ENCODE peak calls at places on chromosomes 11 and 22, in eight cellular contexts. One of them, this sample, is unnamed. For H3K4me1 and H3K27me3, the result is how much of the 10 kb centered on the place peaks cover.

GRCh38 chr11:76615950-76616349 is 54.6 kb downstream of the LRRC32 start:
- DNase-seq in effector memory CD4-positive, alpha-beta T cell: no peak
- DNase-seq in PC-3: no peak
- DNase-seq in A673: peak
- DNase-seq in ascending aorta: peak
- DNase-seq in uterus: peak
- DNase-seq in body of pancreas: no peak
- DNase-seq in fibroblast of lung: peak
- DNase-seq in this sample: no peak

GRCh38 chr11:31240340-31240904 is 129.1 kb downstream of the DCDC1 start:
- DNase-seq in effector memory CD4-positive, alpha-beta T cell: no peak
- DNase-seq in PC-3: peak
- DNase-seq in A673: peak
- DNase-seq in ascending aorta: no peak
- DNase-seq in uterus: no peak
- DNase-seq in body of pancreas: peak
- DNase-seq in fibroblast of lung: peak
- DNase-seq in this sample: peak

GRCh38 chr11:11865449-11865848 is 23.7 kb downstream of the USP47 start:
- DNase-seq in effector memory CD4-positive, alpha-beta T cell: no peak
- DNase-seq in PC-3: no peak
- DNase-seq in A673: no peak
- DNase-seq in ascending aorta: no peak
- DNase-seq in uterus: no peak
- DNase-seq in body of pancreas: no peak
- DNase-seq in fibroblast of lung: no peak
- DNase-seq in this sample: no peak

GRCh38 chr11:78310500-78310909 is 107.1 kb downstream of the GAB2 start:
- DNase-seq in effector memory CD4-positive, alpha-beta T cell: no peak
- DNase-seq in PC-3: no peak
- DNase-seq in A673: no peak
- DNase-seq in ascending aorta: peak
- DNase-seq in uterus: peak
- DNase-seq in body of pancreas: peak
- DNase-seq in fibroblast of lung: peak
- DNase-seq in this sample: no peak

GRCh38 chr22:32177221-32177765 is 18.2 kb upstream of the C22orf42 start:
- DNase-seq in effector memory CD4-positive, alpha-beta T cell: no peak
- DNase-seq in PC-3: peak
- DNase-seq in A673: peak
- DNase-seq in ascending aorta: no peak
- DNase-seq in uterus: no peak
- DNase-seq in body of pancreas: no peak
- DNase-seq in fibroblast of lung: no peak
- DNase-seq in this sample: no peak

GRCh38 chr11:81497202-81497804 is 1236.4 kb downstream of the FAM181B start:
- DNase-seq in effector memory CD4-positive, alpha-beta T cell: no peak
- DNase-seq in PC-3: peak
- DNase-seq in A673: peak
- DNase-seq in ascending aorta: no peak
- DNase-seq in uterus: no peak
- DNase-seq in body of pancreas: peak
- DNase-seq in fibroblast of lung: peak
- DNase-seq in this sample: peak

GRCh38 chr22:44576311-44577260 is 78.6 kb upstream of the RTL6 start:
- DNase-seq in effector memory CD4-positive, alpha-beta T cell: no peak
- DNase-seq in PC-3: no peak
- DNase-seq in A673: no peak
- DNase-seq in ascending aorta: peak
- DNase-seq in uterus: no peak
- DNase-seq in body of pancreas: no peak
- DNase-seq in fibroblast of lung: no peak
- DNase-seq in this sample: no peak

GRCh38 chr22:45597460-45598192 is 74.0 kb upstream of the ATXN10 start:
- DNase-seq in effector memory CD4-positive, alpha-beta T cell: no peak
- DNase-seq in PC-3: peak
- DNase-seq in A673: no peak
- DNase-seq in ascending aorta: no peak
- DNase-seq in uterus: no peak
- DNase-seq in body of pancreas: peak
- DNase-seq in fibroblast of lung: no peak
- DNase-seq in this sample: peak

GRCh38 chr22:48687606-48688005 is 1140.1 kb downstream of the BRD1 start:
- DNase-seq in effector memory CD4-positive, alpha-beta T cell: no peak
- DNase-seq in PC-3: no peak
- DNase-seq in A673: no peak
- DNase-seq in ascending aorta: no peak
- DNase-seq in uterus: no peak
- DNase-seq in body of pancreas: no peak
- DNase-seq in fibroblast of lung: no peak
- DNase-seq in this sample: no peak

GRCh38 chr22:39634530-39635399 is 64.2 kb downstream of the CACNA1I start:
- DNase-seq in effector memory CD4-positive, alpha-beta T cell: no peak
- DNase-seq in PC-3: peak
- DNase-seq in A673: peak
- DNase-seq in ascending aorta: no peak
- DNase-seq in uterus: no peak
- DNase-seq in body of pancreas: peak
- DNase-seq in fibroblast of lung: peak
- DNase-seq in this sample: peak

GRCh38 chr11:128686745-128687177 is 7.1 kb upstream of the FLI1 start:
- DNase-seq in effector memory CD4-positive, alpha-beta T cell: peak
- DNase-seq in PC-3: peak
- DNase-seq in A673: no peak
- DNase-seq in ascending aorta: no peak
- DNase-seq in uterus: no peak
- DNase-seq in body of pancreas: peak
- DNase-seq in fibroblast of lung: peak
- DNase-seq in this sample: no peak

GRCh38 chr11:84437129-84438123 is 1151.3 kb upstream of the CCDC90B start:
- DNase-seq in effector memory CD4-positive, alpha-beta T cell: no peak
- DNase-seq in PC-3: peak
- DNase-seq in A673: no peak
- DNase-seq in ascending aorta: no peak
- DNase-seq in uterus: no peak
- DNase-seq in body of pancreas: peak
- DNase-seq in fibroblast of lung: no peak
- DNase-seq in this sample: no peak

GRCh38 chr22:25060522-25061071 is 108.1 kb downstream of the KIAA1671 start:
- DNase-seq in effector memory CD4-positive, alpha-beta T cell: no peak
- DNase-seq in PC-3: no peak
- DNase-seq in A673: no peak
- DNase-seq in ascending aorta: no peak
- DNase-seq in uterus: no peak
- DNase-seq in body of pancreas: no peak
- DNase-seq in fibroblast of lung: no peak
- DNase-seq in this sample: no peak

GRCh38 chr11:60563553-60564235 is 48.5 kb downstream of the MS4A13 start:
- DNase-seq in effector memory CD4-positive, alpha-beta T cell: no peak
- DNase-seq in PC-3: no peak
- DNase-seq in A673: no peak
- DNase-seq in ascending aorta: no peak
- DNase-seq in uterus: no peak
- DNase-seq in body of pancreas: no peak
- DNase-seq in fibroblast of lung: no peak
- DNase-seq in this sample: peak

GRCh38 chr22:42747701-42748513 is 27.2 kb upstream of the A4GALT start:
- DNase-seq in effector memory CD4-positive, alpha-beta T cell: no peak
- DNase-seq in PC-3: no peak
- DNase-seq in A673: peak
- DNase-seq in ascending aorta: no peak
- DNase-seq in uterus: no peak
- DNase-seq in body of pancreas: no peak
- DNase-seq in fibroblast of lung: peak
- DNase-seq in this sample: peak

GRCh38 chr22:25085930-25086901 is 113.4 kb upstream of the CRYBB3 start:
- DNase-seq in effector memory CD4-positive, alpha-beta T cell: no peak
- DNase-seq in PC-3: no peak
- DNase-seq in A673: peak
- DNase-seq in ascending aorta: peak
- DNase-seq in uterus: peak
- DNase-seq in body of pancreas: peak
- DNase-seq in fibroblast of lung: no peak
- DNase-seq in this sample: peak

GRCh38 chr11:125167954-125168821 is 3.6 kb downstream of the PKNOX2 start:
- DNase-seq in effector memory CD4-positive, alpha-beta T cell: no peak
- DNase-seq in PC-3: no peak
- DNase-seq in A673: no peak
- DNase-seq in ascending aorta: peak
- DNase-seq in uterus: no peak
- DNase-seq in body of pancreas: peak
- DNase-seq in fibroblast of lung: peak
- DNase-seq in this sample: peak

GRCh38 chr11:125166347-125166841 is 1.8 kb downstream of the PKNOX2 start:
- DNase-seq in effector memory CD4-positive, alpha-beta T cell: no peak
- DNase-seq in PC-3: no peak
- DNase-seq in A673: no peak
- DNase-seq in ascending aorta: peak
- DNase-seq in uterus: peak
- DNase-seq in body of pancreas: peak
- DNase-seq in fibroblast of lung: peak
- DNase-seq in this sample: peak

GRCh38 chr11:125167292-125167953 is 2.9 kb downstream of the PKNOX2 start:
- DNase-seq in effector memory CD4-positive, alpha-beta T cell: no peak
- DNase-seq in PC-3: no peak
- DNase-seq in A673: no peak
- DNase-seq in ascending aorta: peak
- DNase-seq in uterus: no peak
- DNase-seq in body of pancreas: peak
- DNase-seq in fibroblast of lung: peak
- DNase-seq in this sample: peak

GRCh38 chr11:125165664-125166346 is 1.3 kb downstream of the PKNOX2 start:
- DNase-seq in effector memory CD4-positive, alpha-beta T cell: no peak
- DNase-seq in PC-3: no peak
- DNase-seq in A673: no peak
- DNase-seq in ascending aorta: peak
- DNase-seq in uterus: no peak
- DNase-seq in body of pancreas: no peak
- DNase-seq in fibroblast of lung: peak
- DNase-seq in this sample: peak

DNA sequence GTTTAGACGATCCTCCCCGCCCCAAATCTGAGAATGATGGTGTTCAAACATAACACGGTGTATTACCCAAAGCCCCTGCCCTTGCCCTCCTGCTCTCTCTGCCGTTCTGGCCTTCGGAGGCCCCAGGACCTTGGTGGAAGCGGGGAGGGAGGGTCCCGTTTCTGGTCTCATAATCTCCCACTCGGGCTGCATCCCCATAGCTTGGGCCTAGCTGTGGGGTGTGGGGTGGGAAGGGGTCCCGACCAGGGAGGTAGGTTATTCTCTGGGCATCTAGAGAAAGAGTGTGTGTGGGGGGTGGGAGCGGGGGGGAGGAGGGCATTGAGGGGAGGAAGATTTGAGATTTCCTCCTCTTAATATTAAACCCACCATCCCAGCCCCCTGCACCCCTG is 2.3 kb downstream of the PKNOX2 start:
- DNase-seq in effector memory CD4-positive, alpha-beta T cell: no peak
- DNase-seq in PC-3: no peak
- DNase-seq in A673: no peak
- DNase-seq in ascending aorta: no peak
- DNase-seq in uterus: no peak
- DNase-seq in body of pancreas: no peak
- DNase-seq in fibroblast of lung: no peak
- DNase-seq in this sample: no peak
- H3K4me1 ChIP-seq in effector memory CD4-positive, alpha-beta T cell: under half
- H3K4me1 ChIP-seq in PC-3: under half
- H3K4me1 ChIP-seq in A673: under half
- H3K4me1 ChIP-seq in ascending aorta: under half
- H3K4me1 ChIP-seq in uterus: under half
- H3K4me1 ChIP-seq in body of pancreas: half or more
- H3K4me1 ChIP-seq in fibroblast of lung: under half
- H3K4me1 ChIP-seq in this sample: under half

DNA sequence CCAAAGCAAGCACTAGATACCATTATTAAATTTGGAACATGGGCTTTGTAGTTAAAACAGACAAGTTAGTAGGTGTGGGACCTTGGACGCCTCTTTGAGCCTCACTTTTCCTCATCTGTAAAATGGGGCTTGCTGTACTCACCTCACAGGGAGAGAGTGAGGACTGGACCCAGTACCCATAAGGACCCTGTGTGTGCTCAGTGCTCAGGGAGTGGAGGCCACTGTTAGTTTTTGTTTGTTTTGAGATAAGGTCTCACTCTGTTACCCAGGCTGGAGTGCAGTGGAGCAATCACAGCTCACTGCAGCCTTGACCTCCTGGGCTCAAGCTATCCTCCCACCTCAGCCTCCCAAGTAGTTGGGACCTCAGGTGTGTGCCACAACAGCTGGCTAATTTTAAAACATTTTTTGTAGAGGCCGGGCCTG is 8.9 kb downstream of the RAPSN start:
- DNase-seq in effector memory CD4-positive, alpha-beta T cell: no peak
- DNase-seq in PC-3: no peak
- DNase-seq in A673: no peak
- DNase-seq in ascending aorta: no peak
- DNase-seq in uterus: no peak
- DNase-seq in body of pancreas: no peak
- DNase-seq in fibroblast of lung: no peak
- DNase-seq in this sample: no peak
- H3K4me3 ChIP-seq in effector memory CD4-positive, alpha-beta T cell: no peak
- H3K4me3 ChIP-seq in PC-3: no peak
- H3K4me3 ChIP-seq in A673: no peak
- H3K4me3 ChIP-seq in ascending aorta: no peak
- H3K4me3 ChIP-seq in uterus: no peak
- H3K4me3 ChIP-seq in body of pancreas: no peak
- H3K4me3 ChIP-seq in fibroblast of lung: no peak
- H3K4me3 ChIP-seq in this sample: no peak

GRCh38 chr11:118383657-118384056 is 17.7 kb upstream of the ATP5MG start:
- DNase-seq in effector memory CD4-positive, alpha-beta T cell: no peak
- DNase-seq in PC-3: no peak
- DNase-seq in A673: no peak
- DNase-seq in ascending aorta: no peak
- DNase-seq in uterus: no peak
- DNase-seq in body of pancreas: no peak
- DNase-seq in fibroblast of lung: no peak
- DNase-seq in this sample: no peak
- H3K27me3 ChIP-seq in effector memory CD4-positive, alpha-beta T cell: under half
- H3K27me3 ChIP-seq in PC-3: under half
- H3K27me3 ChIP-seq in A673: under half
- H3K27me3 ChIP-seq in ascending aorta: under half
- H3K27me3 ChIP-seq in uterus: under half
- H3K27me3 ChIP-seq in body of pancreas: under half
- H3K27me3 ChIP-seq in fibroblast of lung: under half
- H3K27me3 ChIP-seq in this sample: under half

DNA sequence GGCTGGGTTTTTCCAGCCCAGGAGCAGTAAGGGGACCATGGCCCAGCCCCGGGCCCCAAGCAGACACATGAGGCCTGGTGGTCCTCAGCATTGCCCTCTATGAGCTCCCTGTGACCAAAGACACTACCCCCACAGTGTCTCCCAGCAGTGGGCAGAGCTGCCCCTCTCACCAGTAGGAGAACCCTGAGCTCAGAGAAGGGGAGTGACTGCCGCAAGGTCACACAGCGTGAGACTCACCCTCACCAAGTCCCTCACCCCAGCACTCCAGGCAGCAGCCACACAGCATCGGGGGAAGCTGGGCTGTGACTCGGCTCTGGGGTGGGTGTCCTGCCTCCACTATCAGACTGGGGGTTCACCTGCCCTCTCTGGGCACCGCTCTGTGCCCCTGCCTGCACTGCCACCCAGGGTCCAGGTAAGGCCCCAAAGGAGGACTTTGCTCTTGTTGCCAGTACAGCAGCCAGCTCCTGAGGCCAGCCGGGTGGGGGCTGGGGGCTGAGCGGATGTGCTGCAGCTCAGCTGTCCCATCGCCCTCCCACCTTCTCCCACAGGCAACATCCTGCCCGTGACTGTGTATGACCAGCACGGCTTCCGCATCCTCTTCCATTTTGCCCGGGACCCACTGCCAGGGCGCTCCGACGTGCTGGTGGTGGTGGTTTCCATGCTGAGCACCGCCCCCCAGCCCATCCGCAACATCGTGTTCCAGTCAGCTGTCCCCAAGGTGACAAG is 7.9 kb upstream of the SH3BP1 start:
- DNase-seq in effector memory CD4-positive, alpha-beta T cell: no peak
- DNase-seq in PC-3: no peak
- DNase-seq in A673: no peak
- DNase-seq in ascending aorta: no peak
- DNase-seq in uterus: no peak
- DNase-seq in body of pancreas: no peak
- DNase-seq in fibroblast of lung: no peak
- DNase-seq in this sample: no peak
- H3K4me1 ChIP-seq in effector memory CD4-positive, alpha-beta T cell: half or more
- H3K4me1 ChIP-seq in PC-3: under half
- H3K4me1 ChIP-seq in A673: under half
- H3K4me1 ChIP-seq in ascending aorta: under half
- H3K4me1 ChIP-seq in uterus: under half
- H3K4me1 ChIP-seq in body of pancreas: under half
- H3K4me1 ChIP-seq in fibroblast of lung: under half
- H3K4me1 ChIP-seq in this sample: under half

This sample was measured in SJCRH30.